ENCODE peak calls at places on chromosome 7, in five cellular contexts. I is caudate nucleus, E is stomach, B is KG1, D is hypothalamus. V is an unnamed sample.

GRCh38 chr7:17713584-17713983 is 226.7 kb downstream of the SNX13 start:
- DNase-seq in I (no peak), E (no peak), B (no peak), D (no peak), V (no peak)

GRCh38 chr7:153399554-153399940 is 640.0 kb downstream of the ACTR3B start:
- DNase-seq in I (no peak), E (no peak), B (no peak), D (no peak), V (no peak)

GRCh38 chr7:35359423-35359822 is 105.5 kb upstream of the TBX20 start:
- DNase-seq in I (no peak), E (no peak), B (no peak), D (no peak), V (no peak)

GRCh38 chr7:7099584-7100014 is 82.7 kb upstream of the C1GALT1 start:
- DNase-seq in I (no peak), E (peak; percentile 76), B (no peak), D (no peak), V (peak; percentile 87)

GRCh38 chr7:78863248-78863647 is 590.2 kb downstream of the MAGI2 start:
- DNase-seq in I (no peak), E (no peak), B (no peak), D (no peak), V (no peak)

GRCh38 chr7:21754963-21755362 is 190.7 kb downstream of the CDCA7L start:
- DNase-seq in I (no peak), E (no peak), B (no peak), D (no peak), V (no peak)

GRCh38 chr7:149884016-149884415 is 10.2 kb downstream of the ATP6V0E2 start:
- DNase-seq in I (no peak), E (peak; percentile 71), B (no peak), D (no peak), V (peak; percentile 67)

GRCh38 chr7:39353615-39354376 is 212.4 kb upstream of the YAE1 start:
- DNase-seq in I (no peak), E (peak; percentile 62), B (no peak), D (no peak), V (no peak)

GRCh38 chr7:150449206-150449956 is 1.0 kb upstream of the GIMAP8 start:
- DNase-seq in I (no peak), E (no peak), B (no peak), D (no peak), V (no peak)

GRCh38 chr7:73308665-73309214 is at the start of gene NSUN5:
- DNase-seq in I (peak; percentile 70), E (peak; percentile 91), B (peak; percentile 69), D (peak; percentile 65), V (peak; percentile 97)

GRCh38 chr7:24889611-24890010 is 90.4 kb downstream of the OSBPL3 start:
- DNase-seq in I (no peak), E (no peak), B (no peak), D (no peak), V (no peak)

GRCh38 chr7:79063019-79063698 is 390.3 kb downstream of the MAGI2 start:
- DNase-seq in I (no peak), E (no peak), B (no peak), D (no peak), V (no peak)

GRCh38 chr7:98551541-98552273 is 65.4 kb upstream of the NPTX2 start:
- DNase-seq in I (no peak), E (no peak), B (no peak), D (no peak), V (no peak)

GRCh38 chr7:101114492-101114891 is 12.4 kb upstream of the SERPINE1 start:
- DNase-seq in I (no peak), E (no peak), B (no peak), D (no peak), V (no peak)

GRCh38 chr7:125030756-125031387 is 101.2 kb upstream of the POT1 start:
- DNase-seq in I (no peak), E (no peak), B (no peak), D (no peak), V (no peak)

GRCh38 chr7:105521027-105521730 is 892 bp downstream of the PUS7 start:
- DNase-seq in I (peak; percentile 46), E (peak; percentile 66), B (peak; percentile 4), D (peak; percentile 33), V (peak; percentile 92)

GRCh38 chr7:15515201-15515777 is 46.5 kb downstream of the AGMO start:
- DNase-seq in I (no peak), E (no peak), B (no peak), D (no peak), V (no peak)

GRCh38 chr7:55111007-55111406 is 92.2 kb downstream of the EGFR start:
- DNase-seq in I (no peak), E (no peak), B (no peak), D (no peak), V (no peak)

V was measured in posterior vena cava.